ENCODE peak calls at places on chromosomes 7 and 10, in six cellular contexts. K, V, F, X, N and R are unnamed samples. For H3K27me3, the result is how much of the 10 kb centered on the place peaks cover.

GRCh38 chr7:42843209-42843800 is 68.6 kb downstream of the C7orf25 start:
- DNase-seq in X (peak), N (peak), K (peak), F (peak), V (peak), R (peak)

GRCh38 chr10:93991596-93992284 is 2.0 kb upstream of the PLCE1 start:
- DNase-seq in N (peak), V (peak), F (peak), K (peak), X (peak), R (no peak)

GRCh38 chr10:101683226-101683625 is 11.7 kb downstream of the FBXW4 start:
- DNase-seq in N (no peak), X (no peak), V (no peak), F (no peak), K (no peak), R (no peak)

GRCh38 chr10:117412469-117413005 is 37.3 kb upstream of the PDZD8 start:
- DNase-seq in N (no peak), K (no peak), V (no peak), X (no peak), F (no peak), R (no peak)

GRCh38 chr10:5466451-5466996 is 32.8 kb downstream of the CALML5 start:
- DNase-seq in F (peak), K (no peak), N (peak), V (peak), X (peak), R (no peak)

GRCh38 chr10:35451103-35452016 is 115.1 kb downstream of the CCNY start:
- DNase-seq in N (no peak), F (no peak), V (no peak), X (no peak), K (no peak), R (no peak)

GRCh38 chr7:19122018-19122588 is 4.7 kb upstream of the TWIST1 start:
- DNase-seq in F (no peak), X (peak), V (peak), K (peak), N (peak), R (peak)

GRCh38 chr7:39535720-39536119 is 30.5 kb upstream of the YAE1 start:
- DNase-seq in V (no peak), F (no peak), K (no peak), N (no peak), X (no peak), R (no peak)

GRCh38 chr7:43791-44540 is 148.4 kb upstream of the FAM20C start:
- DNase-seq in V (no peak), K (no peak), X (no peak), F (no peak), N (no peak), R (no peak)

GRCh38 chr10:1368772-1369171 is 312.6 kb downstream of the WDR37 start:
- DNase-seq in K (peak), N (peak), F (peak), V (peak), X (peak), R (no peak)

GRCh38 chr7:98867271-98867701 is 2.5 kb downstream of the TMEM130 start:
- DNase-seq in N (peak), K (no peak), X (peak), V (no peak), F (no peak), R (no peak)

GRCh38 chr7:73885975-73886798 is 25.2 kb downstream of the TMEM270 start:
- DNase-seq in X (peak), V (no peak), F (peak), N (peak), K (no peak), R (no peak)

GRCh38 chr7:26346611-26347200 is 55.0 kb downstream of the SNX10 start:
- DNase-seq in F (no peak), N (no peak), X (no peak), K (peak), V (peak), R (no peak)

GRCh38 chr7:44277391-44277790 is 48.0 kb downstream of the CAMK2B start:
- DNase-seq in V (no peak), X (no peak), N (no peak), K (no peak), F (no peak), R (no peak)

GRCh38 chr7:115676080-115676479 is 354.5 kb downstream of the TFEC start:
- DNase-seq in F (peak), N (peak), X (peak), V (peak), K (peak), R (no peak)

GRCh38 chr7:10939237-10939910 is 34.3 kb upstream of the PHF14 start:
- DNase-seq in V (no peak), F (no peak), N (no peak), X (no peak), K (no peak), R (no peak)

GRCh38 chr10:114100848-114101741 is 57.4 kb downstream of the ADRB1 start:
- DNase-seq in X (peak), F (peak), K (no peak), N (peak), V (peak), R (no peak)

GRCh38 chr10:100963826-100964225 is 5.5 kb upstream of the SEMA4G start:
- DNase-seq in V (no peak), N (no peak), F (no peak), X (no peak), K (no peak), R (no peak)

GRCh38 chr10:17838080-17838634 is 29.0 kb downstream of the MRC1 start:
- DNase-seq in V (no peak), N (no peak), X (no peak), K (no peak), F (no peak), R (no peak)

GRCh38 chr10:7525314-7526016 is 114.6 kb upstream of the SFMBT2 start:
- DNase-seq in K (peak), X (peak), N (peak), F (peak), V (peak), R (peak)

GRCh38 chr7:255721-256361 is 34.1 kb upstream of the FOXL3 start:
- DNase-seq in X (no peak), F (no peak), N (no peak), K (no peak), V (no peak), R (no peak)

GRCh38 chr10:81600185-81600584 is 274.8 kb upstream of the NRG3 start:
- DNase-seq in N (no peak), X (no peak), V (peak), F (no peak), K (no peak), R (no peak)

GRCh38 chr10:22805304-22805703 is 90.9 kb upstream of the PIP4K2A start:
- DNase-seq in V (peak), K (no peak), F (peak), X (no peak), N (no peak), R (no peak)

GRCh38 chr10:96301616-96302015 is 2.6 kb upstream of the DNTT start:
- DNase-seq in V (no peak), F (no peak), N (no peak), K (no peak), X (no peak), R (no peak)

GRCh38 chr10:96306516-96306915 is 2.3 kb downstream of the DNTT start:
- DNase-seq in F (no peak), N (no peak), K (no peak), V (no peak), X (no peak), R (no peak)

GRCh38 chr10:96304241-96304640 is at the start of gene DNTT:
- DNase-seq in N (no peak), K (no peak), F (no peak), X (no peak), V (no peak), R (no peak)

GRCh38 chr10:96309631-96310358 is 5.6 kb downstream of the DNTT start:
- DNase-seq in X (peak), V (no peak), N (peak), K (no peak), F (no peak), R (no peak)

GRCh38 chr10:96305019-96305418 is 785 bp downstream of the DNTT start:
- DNase-seq in V (no peak), K (no peak), X (no peak), N (no peak), F (no peak), R (no peak)
- H3K27ac ChIP-seq in V (no peak), K (no peak), X (no peak), N (no peak), F (no peak), R (no peak)

DNA sequence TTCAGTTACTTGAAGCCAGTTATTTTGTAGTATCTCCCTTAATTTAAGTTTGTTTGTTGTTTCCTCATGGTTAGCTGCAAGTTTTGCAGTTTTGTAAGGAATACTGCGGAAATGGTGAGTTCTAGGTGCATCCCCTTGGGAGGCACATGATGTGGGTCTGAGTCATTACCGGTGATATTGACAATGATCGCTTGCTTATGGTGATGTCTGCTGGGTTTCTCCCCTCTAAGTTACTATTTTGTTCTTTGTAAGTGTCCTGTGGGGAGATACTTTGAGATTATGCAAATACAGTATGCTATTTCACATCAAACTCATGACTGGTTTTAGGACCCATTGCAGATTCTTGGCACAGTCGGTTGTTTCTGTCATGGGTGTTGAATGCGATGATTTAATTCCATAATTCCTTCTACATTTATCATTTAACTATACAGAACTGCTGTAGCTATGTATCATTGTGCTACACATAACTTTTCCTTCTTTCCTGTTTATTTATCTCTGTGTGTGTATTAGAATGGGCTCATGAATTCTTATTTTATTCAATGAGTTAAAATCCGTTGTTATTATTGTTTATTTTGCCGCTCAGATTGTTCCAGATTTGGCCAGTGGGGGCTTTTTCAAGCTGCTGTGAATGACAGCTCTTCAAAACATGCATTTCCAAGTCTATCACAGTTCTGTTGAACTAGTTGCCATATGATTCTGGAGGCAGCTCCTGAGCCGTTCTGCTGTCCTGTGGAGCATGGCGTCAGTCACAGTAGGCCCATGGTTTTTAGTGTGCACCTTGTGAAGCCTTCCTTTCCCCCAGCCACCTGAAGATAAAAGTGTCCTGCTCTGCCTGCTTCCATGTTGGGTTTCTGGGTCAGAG is 18.4 kb downstream of the TSPAN14 start:
- DNase-seq in F (no peak), K (no peak), X (no peak), V (no peak), N (no peak), R (no peak)
- TF ChIP-seq EZH2phosphoT487 in F (no peak), K (no peak), X (no peak), V (no peak), N (no peak), R (no peak)

GRCh38 chr7:22629056-22629455 is 97.9 kb upstream of the IL6 start:
- DNase-seq in N (peak), X (peak), V (no peak), F (no peak), K (no peak), R (no peak)
- H3K27me3 ChIP-seq in N (under half), X (under half), V (under half), F (under half), K (under half), R (under half)

GRCh38 chr7:134438946-134439345 is 20.0 kb downstream of the AKR1B1 start:
- DNase-seq in X (no peak), K (no peak), N (no peak), V (no peak), F (no peak), R (no peak)
- H3K27ac ChIP-seq in X (no peak), K (no peak), N (no peak), V (no peak), F (no peak), R (no peak)

DNA sequence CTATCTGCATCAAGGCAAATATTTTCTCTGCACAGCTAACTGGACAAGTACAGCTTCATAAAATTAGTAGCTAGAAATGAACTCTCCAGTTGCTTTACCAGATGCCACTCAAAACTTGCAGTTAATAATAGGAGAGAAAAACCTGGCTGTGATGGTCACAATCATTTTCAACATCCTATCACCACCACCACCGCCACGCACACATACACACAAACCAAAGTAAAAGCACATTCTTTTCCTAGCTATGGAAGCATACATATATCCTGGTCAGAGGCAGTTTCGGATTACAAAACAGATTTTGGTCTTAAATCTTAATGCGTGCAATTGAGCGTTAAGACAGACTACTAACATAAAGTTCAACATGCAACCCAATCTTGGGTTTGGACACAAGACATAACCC is 1.4 kb downstream of the CACUL1 start:
- DNase-seq in V (peak), N (no peak), X (no peak), K (no peak), F (no peak), R (no peak)
- TF ChIP-seq EZH2phosphoT487 in V (no peak), N (no peak), X (no peak), K (no peak), F (no peak), R (no peak)

GRCh38 chr10:9102026-9102425 is 1047.5 kb downstream of the GATA3 start:
- DNase-seq in N (no peak), F (peak), X (no peak), K (no peak), V (no peak), R (no peak)

GRCh38 chr10:9097991-9098306 is 1043.5 kb downstream of the GATA3 start:
- DNase-seq in K (no peak), F (no peak), V (no peak), X (peak), N (peak), R (no peak)

GRCh38 chr10:9097206-9097990 is 1042.9 kb downstream of the GATA3 start:
- DNase-seq in K (no peak), N (peak), V (no peak), F (no peak), X (peak), R (peak)

GRCh38 chr10:9091515-9092093 is 1037.1 kb downstream of the GATA3 start:
- DNase-seq in K (no peak), N (no peak), X (no peak), V (no peak), F (no peak), R (no peak)

GRCh38 chr10:9096288-9096687 is 1041.8 kb downstream of the GATA3 start:
- DNase-seq in F (no peak), X (no peak), N (no peak), K (no peak), V (no peak), R (no peak)
- H3K27me3 ChIP-seq in F (under half), X (half or more), N (under half), K (under half), V (half or more), R (under half)

GRCh38 chr10:103745264-103746247 is 109.8 kb downstream of the SH3PXD2A start:
- DNase-seq in F (peak), N (no peak), X (peak), V (peak), K (peak), R (no peak)

GRCh38 chr10:103746598-103746997 is 108.8 kb downstream of the SH3PXD2A start:
- DNase-seq in N (no peak), X (no peak), V (no peak), F (no peak), K (no peak), R (no peak)

GRCh38 chr10:103748020-103748419 is 107.4 kb downstream of the SH3PXD2A start:
- DNase-seq in X (no peak), N (no peak), V (peak), K (no peak), F (no peak), R (no peak)

GRCh38 chr10:103749779-103750178 is 105.6 kb downstream of the SH3PXD2A start:
- DNase-seq in N (no peak), F (no peak), X (no peak), V (no peak), K (no peak), R (no peak)

GRCh38 chr10:103747193-103747865 is 108.0 kb downstream of the SH3PXD2A start:
- DNase-seq in F (no peak), N (no peak), V (no peak), K (no peak), X (no peak), R (no peak)
- H3K27ac ChIP-seq in F (no peak), N (no peak), V (peak), K (no peak), X (no peak), R (no peak)

DNA sequence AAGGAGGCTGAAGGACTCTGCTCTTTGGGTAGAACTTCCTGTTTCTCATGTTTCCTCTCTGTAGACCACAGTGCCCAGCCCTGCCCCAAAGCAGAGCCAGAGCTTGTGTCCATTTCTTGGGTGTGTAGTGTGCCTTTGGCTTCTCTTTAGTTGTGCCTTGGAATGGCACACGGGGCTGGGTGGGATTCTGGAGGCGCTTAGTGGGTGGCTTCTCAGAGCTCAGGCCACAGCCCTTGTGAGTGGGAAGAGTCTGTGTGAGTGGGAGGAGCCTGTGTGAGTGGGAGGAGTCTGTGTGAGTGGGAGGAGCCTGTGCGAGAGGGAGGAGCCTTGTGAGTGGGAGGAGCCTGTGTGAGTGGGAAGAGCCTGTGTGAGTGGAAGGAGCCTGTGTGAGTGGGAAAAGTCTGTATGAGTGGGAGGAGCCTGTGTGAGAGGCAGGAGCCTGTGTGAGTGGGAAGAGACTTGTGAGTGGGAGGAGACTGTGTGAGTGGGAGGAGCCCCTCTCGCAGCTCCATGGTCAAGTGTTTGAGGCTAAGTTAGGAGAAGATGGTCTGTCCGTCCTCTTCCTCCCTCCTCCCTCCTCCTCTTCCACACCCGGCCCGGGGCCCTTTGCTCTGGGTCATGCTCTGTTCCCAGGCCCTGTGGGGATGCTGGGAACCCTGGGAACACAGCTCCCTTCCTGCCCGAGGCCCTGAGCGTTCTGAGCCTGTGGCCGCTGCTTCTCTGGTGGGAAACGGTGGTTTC is 153.0 kb downstream of the GRK5 start:
- DNase-seq in F (no peak), N (no peak), K (no peak), X (no peak), V (no peak), R (no peak)
- TF ChIP-seq EZH2phosphoT487 in F (no peak), N (no peak), K (no peak), X (no peak), V (no peak), R (no peak)